ENCODE peak calls at places on chromosomes 6 and 20, in six cellular contexts. I is cardiac muscle cell, U is tibial artery, C is AG04450, Z is neural progenitor cell, J is DND-41. P is an unnamed sample.

GRCh38 chr6:35381132-35381531 is 38.8 kb downstream of the PPARD start:
- DNase-seq in C (no peak), I (no peak), U (no peak), J (no peak), Z (no peak), P (no peak)

GRCh38 chr6:47343631-47344421 is 34.1 kb upstream of the TNFRSF21 start:
- DNase-seq in C (no peak), U (no peak), J (no peak), I (no peak), Z (no peak), P (peak; percentile 16)

GRCh38 chr6:83853968-83854501 is 875 bp downstream of the RIPPLY2 start:
- DNase-seq in I (no peak), C (no peak), Z (peak; percentile 52), U (no peak), J (no peak), P (no peak)

GRCh38 chr20:32036716-32037355 is 15.2 kb upstream of the HCK start:
- DNase-seq in Z (no peak), J (no peak), U (no peak), C (no peak), I (peak; percentile 38), P (peak; percentile 34)

GRCh38 chr6:46023216-46023915 is 7.7 kb upstream of the CLIC5 start:
- DNase-seq in Z (no peak), J (no peak), I (peak; percentile 61), U (no peak), C (no peak), P (peak; percentile 60)

GRCh38 chr6:110140650-110141049 is 38.8 kb downstream of the WASF1 start:
- DNase-seq in I (peak; percentile 66), U (no peak), C (peak; percentile 13), Z (no peak), J (no peak), P (peak; percentile 74)

GRCh38 chr6:129653746-129654145 is 56.2 kb downstream of the ARHGAP18 start:
- DNase-seq in I (no peak), Z (no peak), J (no peak), U (no peak), C (no peak), P (no peak)

GRCh38 chr20:10611357-10611756 is 62.4 kb downstream of the JAG1 start:
- DNase-seq in J (peak; percentile 12), C (no peak), I (peak; percentile 65), U (no peak), Z (peak; percentile 75), P (peak; percentile 86)

GRCh38 chr20:63708301-63709148 is 686 bp downstream of the ZGPAT start:
- DNase-seq in I (no peak), C (no peak), Z (peak; percentile 54), U (peak; percentile 66), J (no peak), P (no peak)

GRCh38 chr6:11096109-11096508 is 2.5 kb downstream of the SMIM13 start:
- DNase-seq in C (no peak), J (peak; percentile 35), U (no peak), Z (peak; percentile 61), I (peak; percentile 90), P (peak; percentile 93)

GRCh38 chr6:28393912-28394662 is 5.5 kb downstream of the ZSCAN12 start:
- DNase-seq in Z (peak; percentile 14), C (no peak), J (no peak), U (no peak), I (peak; percentile 19), P (peak; percentile 45)

GRCh38 chr6:154429711-154430110 is 73.1 kb upstream of the IPCEF1 start:
- DNase-seq in J (no peak), I (no peak), Z (no peak), C (no peak), U (no peak), P (no peak)

GRCh38 chr20:49690899-49691620 is 22.6 kb downstream of the B4GALT5 start:
- DNase-seq in U (no peak), J (no peak), I (peak; percentile 78), C (no peak), Z (no peak), P (peak; percentile 76)

GRCh38 chr6:21527731-21528130 is 65.8 kb upstream of the SOX4 start:
- DNase-seq in J (no peak), U (no peak), I (no peak), Z (no peak), C (no peak), P (no peak)

GRCh38 chr20:46810442-46811327 is 84.0 kb upstream of the EYA2 start:
- DNase-seq in I (no peak), U (no peak), Z (no peak), J (no peak), C (no peak), P (no peak)

GRCh38 chr20:32580970-32581838 is 3.9 kb downstream of the NOL4L start:
- DNase-seq in I (no peak), C (no peak), U (no peak), Z (peak; percentile 68), J (peak; percentile 54), P (no peak)

GRCh38 chr6:67717281-67717680 is 917.8 kb upstream of the ADGRB3 start:
- DNase-seq in J (no peak), Z (no peak), U (no peak), C (no peak), I (peak; percentile 74), P (peak; percentile 79)

GRCh38 chr6:159606786-159607185 is 86.3 kb downstream of the SOD2 start:
- DNase-seq in J (no peak), C (no peak), U (no peak), I (no peak), Z (no peak), P (peak; percentile 26)

GRCh38 chr6:11650297-11650696 is 112.7 kb downstream of the TMEM170B start:
- DNase-seq in Z (peak; percentile 90), C (peak; percentile 72), J (no peak), U (no peak), I (peak; percentile 87), P (peak; percentile 68)

GRCh38 chr6:41894366-41895299 is 542 bp downstream of the USP49 start:
- DNase-seq in J (peak; percentile 36), C (no peak), Z (peak; percentile 46), I (peak; percentile 19), U (no peak), P (no peak)
- H3K4me3 ChIP-seq in J (peak overlapping the region; percentile 54), C (peak overlapping the region; percentile 80), Z (peak overlapping the region; percentile 72), I (peak overlapping the region; percentile 68), U (peak overlapping the region; percentile 87), P (peak overlapping the region; percentile 86)

GRCh38 chr6:148780918-148781436 is 34.1 kb downstream of the UST start:
- DNase-seq in C (no peak), I (no peak), J (no peak), U (no peak), Z (no peak), P (no peak)
- TF ChIP-seq CTCF in C (no peak), I (no peak), J (no peak), U (no peak), Z (no peak), P (no peak)

GRCh38 chr6:14086701-14087100 is 30.9 kb upstream of the CD83 start:
- DNase-seq in C (no peak), Z (no peak), I (no peak), U (no peak), J (no peak), P (no peak)
- H3K4me3 ChIP-seq in C (no peak overlapping the region), Z (no peak overlapping the region), I (no peak overlapping the region), U (no peak overlapping the region), J (no peak overlapping the region), P (no peak overlapping the region)

DNA sequence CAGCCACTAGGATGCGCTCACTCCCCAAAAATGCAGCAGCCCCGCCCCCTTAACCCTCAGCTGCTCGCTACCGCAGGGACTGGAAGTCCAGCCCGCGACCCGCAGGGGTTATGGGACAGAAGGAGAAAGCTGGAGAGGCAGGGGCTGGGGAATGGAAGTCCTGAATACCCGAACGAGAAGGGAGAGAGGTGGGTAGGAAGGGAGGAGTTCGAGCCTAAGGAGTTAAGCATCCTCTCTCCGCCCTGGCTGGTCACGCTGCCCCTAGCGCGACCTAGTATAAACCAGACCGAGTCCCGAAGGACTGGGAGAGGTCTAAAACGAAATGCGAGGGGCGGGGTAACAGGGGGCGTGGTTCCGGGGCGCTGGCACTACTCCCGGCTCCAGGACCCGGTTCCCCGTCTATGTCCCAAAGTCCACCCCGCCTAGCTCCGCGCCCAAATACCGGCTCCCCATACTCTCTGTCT is 448 bp upstream of the DDAH2 start:
- DNase-seq in I (peak; percentile 89), C (peak; percentile 51), U (peak; percentile 98), J (peak; percentile 85), Z (peak; percentile 97), P (peak; percentile 91)
- TF ChIP-seq CTCF in I (no peak), C (peak; percentile 52), U (no peak), J (no peak), Z (peak; percentile 88), P (no peak)

P was measured in choroid plexus epithelial cell.